ENCODE peak calls at places on chromosomes 3 and 15, in six cellular contexts. One of them, this sample, is unnamed.

GRCh38 chr3:13352621-13353131 is 67.4 kb downstream of the NUP210 start:
- DNase-seq in GM20000: no peak
- DNase-seq in fibroblast of lung: peak
- DNase-seq in body of pancreas: no peak
- DNase-seq in heart left ventricle: no peak
- DNase-seq in right atrium auricular region: no peak
- DNase-seq in this sample: peak

GRCh38 chr3:16290007-16290826 is 25.2 kb downstream of the OXNAD1 start:
- DNase-seq in GM20000: peak
- DNase-seq in fibroblast of lung: peak
- DNase-seq in body of pancreas: peak
- DNase-seq in heart left ventricle: peak
- DNase-seq in right atrium auricular region: no peak
- DNase-seq in this sample: peak

GRCh38 chr15:29704950-29705597 is 117.2 kb downstream of the TJP1 start:
- DNase-seq in GM20000: no peak
- DNase-seq in fibroblast of lung: no peak
- DNase-seq in body of pancreas: no peak
- DNase-seq in heart left ventricle: no peak
- DNase-seq in right atrium auricular region: no peak
- DNase-seq in this sample: no peak

GRCh38 chr15:63870403-63871209 is 36.9 kb upstream of the HERC1 start:
- DNase-seq in GM20000: no peak
- DNase-seq in fibroblast of lung: peak
- DNase-seq in body of pancreas: no peak
- DNase-seq in heart left ventricle: peak
- DNase-seq in right atrium auricular region: no peak
- DNase-seq in this sample: peak

GRCh38 chr3:10299175-10299574 is 6.4 kb upstream of the GHRL start:
- DNase-seq in GM20000: no peak
- DNase-seq in fibroblast of lung: no peak
- DNase-seq in body of pancreas: no peak
- DNase-seq in heart left ventricle: no peak
- DNase-seq in right atrium auricular region: no peak
- DNase-seq in this sample: peak

GRCh38 chr15:32910839-32911238 is 193.0 kb downstream of the GREM1 start:
- DNase-seq in GM20000: no peak
- DNase-seq in fibroblast of lung: no peak
- DNase-seq in body of pancreas: no peak
- DNase-seq in heart left ventricle: no peak
- DNase-seq in right atrium auricular region: no peak
- DNase-seq in this sample: no peak

GRCh38 chr15:36911322-36911944 is 188.9 kb downstream of the MEIS2 start:
- DNase-seq in GM20000: no peak
- DNase-seq in fibroblast of lung: peak
- DNase-seq in body of pancreas: no peak
- DNase-seq in heart left ventricle: no peak
- DNase-seq in right atrium auricular region: no peak
- DNase-seq in this sample: peak

GRCh38 chr3:147838650-147839049 is 429.5 kb downstream of the ZIC1 start:
- DNase-seq in GM20000: no peak
- DNase-seq in fibroblast of lung: no peak
- DNase-seq in body of pancreas: no peak
- DNase-seq in heart left ventricle: no peak
- DNase-seq in right atrium auricular region: no peak
- DNase-seq in this sample: peak

GRCh38 chr15:90617171-90617570 is 87.4 kb downstream of the CRTC3 start:
- DNase-seq in GM20000: no peak
- DNase-seq in fibroblast of lung: peak
- DNase-seq in body of pancreas: no peak
- DNase-seq in heart left ventricle: no peak
- DNase-seq in right atrium auricular region: no peak
- DNase-seq in this sample: no peak

GRCh38 chr3:28376424-28376823 is 27.8 kb upstream of the AZI2 start:
- DNase-seq in GM20000: no peak
- DNase-seq in fibroblast of lung: peak
- DNase-seq in body of pancreas: no peak
- DNase-seq in heart left ventricle: no peak
- DNase-seq in right atrium auricular region: no peak
- DNase-seq in this sample: no peak

GRCh38 chr3:153028336-153028735 is 133.7 kb upstream of the RAP2B start:
- DNase-seq in GM20000: no peak
- DNase-seq in fibroblast of lung: peak
- DNase-seq in body of pancreas: no peak
- DNase-seq in heart left ventricle: no peak
- DNase-seq in right atrium auricular region: no peak
- DNase-seq in this sample: no peak

GRCh38 chr15:56805466-56806146 is 72.3 kb upstream of the ZNF280D start:
- DNase-seq in GM20000: no peak
- DNase-seq in fibroblast of lung: peak
- DNase-seq in body of pancreas: no peak
- DNase-seq in heart left ventricle: no peak
- DNase-seq in right atrium auricular region: peak
- DNase-seq in this sample: peak

GRCh38 chr3:58874795-58875194 is 175.0 kb downstream of the CFAP20DC start:
- DNase-seq in GM20000: peak
- DNase-seq in fibroblast of lung: peak
- DNase-seq in body of pancreas: no peak
- DNase-seq in heart left ventricle: no peak
- DNase-seq in right atrium auricular region: no peak
- DNase-seq in this sample: no peak

DNA sequence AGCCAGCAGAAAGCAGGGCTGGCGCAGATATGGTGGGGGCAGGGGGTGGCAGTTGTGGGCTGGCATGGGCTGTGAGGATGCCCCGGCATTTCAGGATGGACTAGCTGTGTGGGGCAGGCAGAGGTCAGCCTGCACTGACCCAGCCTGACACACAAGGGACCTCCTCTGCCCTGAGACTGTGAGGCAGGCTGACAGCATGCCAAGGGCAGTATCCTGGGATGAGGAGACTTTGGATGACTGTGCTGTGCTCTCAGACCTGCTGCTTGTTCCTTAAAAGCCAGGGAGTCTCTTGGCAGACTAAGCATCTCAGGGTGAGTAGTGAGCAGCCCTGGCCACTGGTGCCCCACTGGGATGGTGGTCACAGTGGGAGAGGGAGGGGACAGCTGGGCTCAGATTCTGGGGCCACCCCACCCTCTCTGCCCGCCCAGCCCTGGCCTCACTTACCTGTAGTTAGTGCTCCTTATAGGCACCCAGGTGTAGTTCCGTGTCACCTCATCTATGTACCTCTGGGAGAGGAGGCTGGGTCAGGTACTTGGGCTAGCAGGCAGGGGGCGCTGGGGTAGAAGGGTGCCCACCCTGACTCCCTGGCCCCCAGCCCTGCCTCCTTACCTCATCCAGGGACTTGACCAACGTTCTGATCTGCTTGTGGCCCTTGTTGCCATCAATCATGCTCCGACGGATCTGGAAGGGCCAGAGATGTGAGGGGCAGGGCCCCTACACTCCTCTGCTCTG is 16.0 kb upstream of the TMEM115 start:
- DNase-seq in GM20000: no peak
- DNase-seq in fibroblast of lung: no peak
- DNase-seq in body of pancreas: no peak
- DNase-seq in heart left ventricle: no peak
- DNase-seq in right atrium auricular region: no peak
- DNase-seq in this sample: no peak
- TF ChIP-seq CTCF in GM20000: no peak
- TF ChIP-seq CTCF in fibroblast of lung: no peak
- TF ChIP-seq CTCF in body of pancreas: no peak
- TF ChIP-seq CTCF in heart left ventricle: no peak
- TF ChIP-seq CTCF in right atrium auricular region: no peak
- TF ChIP-seq CTCF in this sample: no peak

DNA sequence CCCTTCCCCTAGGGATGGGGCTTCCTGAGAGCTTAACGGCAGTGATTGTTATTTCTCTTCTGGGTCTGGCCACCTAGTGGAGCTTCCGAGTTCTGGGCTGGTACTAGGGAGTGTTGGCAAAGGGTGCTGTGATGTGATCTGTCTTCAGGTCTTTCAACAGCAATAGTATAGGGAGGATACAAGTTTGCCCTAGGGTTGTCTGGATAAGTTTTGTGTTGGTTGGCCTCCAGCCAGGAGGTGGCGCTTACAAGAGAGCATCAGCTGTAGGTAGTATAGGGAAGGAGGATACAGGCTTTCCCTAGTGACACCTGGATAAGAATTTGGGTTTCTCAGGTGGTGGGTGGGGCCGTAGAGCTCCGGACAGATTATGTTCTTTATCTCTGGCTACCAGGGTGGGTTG is 19.2 kb upstream of the CPOX start:
- DNase-seq in GM20000: no peak
- DNase-seq in fibroblast of lung: no peak
- DNase-seq in body of pancreas: no peak
- DNase-seq in heart left ventricle: no peak
- DNase-seq in right atrium auricular region: no peak
- DNase-seq in this sample: no peak
- TF ChIP-seq CTCF in GM20000: no peak
- TF ChIP-seq CTCF in fibroblast of lung: no peak
- TF ChIP-seq CTCF in body of pancreas: no peak
- TF ChIP-seq CTCF in heart left ventricle: no peak
- TF ChIP-seq CTCF in right atrium auricular region: no peak
- TF ChIP-seq CTCF in this sample: no peak

DNA sequence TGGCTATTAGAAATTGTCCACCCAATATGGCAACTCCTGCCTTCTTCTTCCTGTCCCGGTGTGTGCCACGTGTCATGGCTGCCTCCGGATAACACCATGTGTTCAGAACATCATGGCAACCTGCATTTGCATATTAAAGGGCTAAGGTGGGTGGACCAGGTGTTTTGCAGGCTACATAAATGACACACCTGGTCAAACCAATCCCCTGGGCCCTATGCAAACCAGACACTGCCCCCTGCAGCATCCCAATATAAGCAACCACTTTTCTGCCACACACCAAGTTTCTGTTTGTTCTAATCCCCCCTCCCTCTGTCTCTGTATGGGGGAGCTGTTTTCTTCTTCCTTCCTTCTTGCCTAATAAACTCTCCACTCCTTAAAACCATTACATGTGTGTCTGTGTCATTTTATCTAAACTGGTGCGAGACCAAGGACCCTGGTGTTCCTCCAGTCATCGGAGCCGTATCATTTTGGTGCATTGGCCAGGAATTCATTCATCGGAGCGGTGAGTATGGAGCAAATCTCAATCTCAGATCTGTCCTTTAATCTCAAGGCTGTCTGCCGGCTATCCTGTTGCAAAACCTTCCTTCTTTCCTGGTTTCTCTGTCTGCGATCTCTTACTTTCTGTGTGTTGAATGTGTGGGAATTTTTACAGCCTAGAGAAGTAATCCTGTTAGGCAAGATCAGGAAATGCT is 44.5 kb downstream of the NCEH1 start:
- DNase-seq in GM20000: no peak
- DNase-seq in fibroblast of lung: no peak
- DNase-seq in body of pancreas: no peak
- DNase-seq in heart left ventricle: no peak
- DNase-seq in right atrium auricular region: no peak
- DNase-seq in this sample: peak
- TF ChIP-seq CTCF in GM20000: no peak
- TF ChIP-seq CTCF in fibroblast of lung: peak
- TF ChIP-seq CTCF in body of pancreas: no peak
- TF ChIP-seq CTCF in heart left ventricle: no peak
- TF ChIP-seq CTCF in right atrium auricular region: no peak
- TF ChIP-seq CTCF in this sample: peak

DNA sequence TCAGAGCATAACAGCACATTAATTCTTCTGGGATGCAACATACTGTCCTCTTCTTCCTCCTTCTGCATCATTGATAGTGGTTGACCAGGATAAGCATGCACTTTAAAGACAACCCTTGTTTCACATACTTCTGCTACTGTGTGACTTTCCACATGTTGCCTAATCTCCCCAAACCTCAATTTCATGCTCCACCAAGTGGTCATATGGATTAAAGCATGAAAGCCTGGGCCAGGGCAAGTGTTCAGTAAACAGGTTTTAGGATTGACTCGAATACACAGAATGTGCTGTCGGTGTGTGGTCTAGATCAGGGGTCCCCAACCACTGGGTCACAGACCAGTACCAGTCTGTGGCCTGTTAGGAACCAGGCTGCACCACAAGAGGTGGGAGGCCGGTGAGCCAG is 22.5 kb upstream of the BFSP2 start:
- DNase-seq in GM20000: peak
- DNase-seq in fibroblast of lung: peak
- DNase-seq in body of pancreas: no peak
- DNase-seq in heart left ventricle: no peak
- DNase-seq in right atrium auricular region: no peak
- DNase-seq in this sample: peak
- TF ChIP-seq CTCF in GM20000: peak
- TF ChIP-seq CTCF in fibroblast of lung: peak
- TF ChIP-seq CTCF in body of pancreas: peak
- TF ChIP-seq CTCF in heart left ventricle: peak
- TF ChIP-seq CTCF in right atrium auricular region: no peak
- TF ChIP-seq CTCF in this sample: peak

DNA sequence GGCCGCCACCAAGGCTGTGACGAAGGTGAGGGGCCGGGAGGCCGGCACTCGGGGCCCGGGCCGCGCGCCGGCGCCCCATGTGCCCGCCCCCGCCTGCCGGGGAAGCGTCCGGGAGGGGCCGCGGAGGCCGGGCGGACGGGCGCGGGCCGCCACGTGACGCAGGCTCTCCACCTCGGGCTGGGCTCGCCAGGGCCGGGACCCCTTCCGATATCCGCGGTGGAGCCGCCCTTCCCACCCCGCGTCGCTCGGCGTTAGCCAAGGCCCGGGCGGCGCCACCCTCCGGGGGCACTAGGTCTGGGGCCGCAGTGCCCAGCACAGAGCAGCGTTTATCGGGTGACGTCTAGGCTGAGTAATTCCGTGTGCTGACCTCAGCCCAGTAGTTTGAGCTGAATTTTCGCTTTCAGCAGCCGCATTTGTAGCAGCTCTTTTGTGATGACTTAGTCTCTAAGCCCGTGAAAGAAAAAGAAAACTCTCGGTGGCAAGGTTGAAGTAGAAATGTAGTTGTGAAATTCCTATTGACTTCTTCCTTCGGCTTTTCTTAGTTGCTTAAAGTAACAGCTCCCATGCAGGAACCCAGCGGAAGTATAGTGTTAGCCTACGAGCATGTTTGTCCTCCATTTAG is 885 bp downstream of the CDV3 start:
- DNase-seq in GM20000: peak
- DNase-seq in fibroblast of lung: peak
- DNase-seq in body of pancreas: peak
- DNase-seq in heart left ventricle: peak
- DNase-seq in right atrium auricular region: peak
- DNase-seq in this sample: peak
- TF ChIP-seq CTCF in GM20000: no peak
- TF ChIP-seq CTCF in fibroblast of lung: peak
- TF ChIP-seq CTCF in body of pancreas: no peak
- TF ChIP-seq CTCF in heart left ventricle: peak
- TF ChIP-seq CTCF in right atrium auricular region: no peak
- TF ChIP-seq CTCF in this sample: peak

DNA sequence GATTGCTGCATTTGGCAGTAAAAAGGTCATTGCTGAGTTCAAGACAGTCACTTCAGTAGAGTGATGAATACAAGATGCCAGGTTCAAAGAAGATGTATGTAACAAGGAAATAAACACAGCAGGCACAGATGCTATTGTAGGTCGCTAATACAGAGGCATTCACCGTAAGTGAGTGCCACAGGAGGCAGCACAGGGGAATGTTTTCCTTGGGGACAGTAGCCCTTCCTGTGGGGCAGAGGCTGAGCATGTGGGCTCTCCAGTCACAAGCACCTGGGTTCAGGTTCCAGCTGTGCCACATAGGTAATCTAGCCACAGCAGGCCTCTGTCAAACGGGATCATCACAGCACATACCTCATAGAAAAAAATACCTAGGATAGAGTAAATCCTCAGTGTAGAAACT is 86.3 kb downstream of the RSL24D1 start:
- DNase-seq in GM20000: no peak
- DNase-seq in fibroblast of lung: no peak
- DNase-seq in body of pancreas: no peak
- DNase-seq in heart left ventricle: no peak
- DNase-seq in right atrium auricular region: no peak
- DNase-seq in this sample: no peak
- TF ChIP-seq CTCF in GM20000: no peak
- TF ChIP-seq CTCF in fibroblast of lung: no peak
- TF ChIP-seq CTCF in body of pancreas: no peak
- TF ChIP-seq CTCF in heart left ventricle: no peak
- TF ChIP-seq CTCF in right atrium auricular region: no peak
- TF ChIP-seq CTCF in this sample: no peak